ENCODE peak calls at places on chromosomes 1 and 21, in four cellular contexts. One of them, this sample, is unnamed.

GRCh38 chr1:57423135-57424131 is at the start of gene DAB1:
- DNase-seq in iris pigment epithelial cell: peak; percentile 22
- DNase-seq in brain pericyte: no peak
- DNase-seq in stimulated activated CD8-positive, alpha-beta memory T cell treated with anti-CD3 and anti-CD28 coated beads, Interleukin-4, amount 100 ng/mL, for 48 hours: peak; percentile 23
- DNase-seq in this sample: peak; percentile 43

GRCh38 chr1:178629549-178630154 is 95.4 kb upstream of the RALGPS2 start:
- DNase-seq in iris pigment epithelial cell: no peak
- DNase-seq in brain pericyte: no peak
- DNase-seq in stimulated activated CD8-positive, alpha-beta memory T cell treated with anti-CD3 and anti-CD28 coated beads, Interleukin-4, amount 100 ng/mL, for 48 hours: no peak
- DNase-seq in this sample: no peak

GRCh38 chr1:15945011-15945831 is 30.7 kb downstream of the ZBTB17 start:
- DNase-seq in iris pigment epithelial cell: no peak
- DNase-seq in brain pericyte: no peak
- DNase-seq in stimulated activated CD8-positive, alpha-beta memory T cell treated with anti-CD3 and anti-CD28 coated beads, Interleukin-4, amount 100 ng/mL, for 48 hours: peak; percentile 20
- DNase-seq in this sample: no peak

GRCh38 chr1:24641646-24642151 is 1.4 kb upstream of the SRRM1 start:
- DNase-seq in iris pigment epithelial cell: peak; percentile 24
- DNase-seq in brain pericyte: no peak
- DNase-seq in stimulated activated CD8-positive, alpha-beta memory T cell treated with anti-CD3 and anti-CD28 coated beads, Interleukin-4, amount 100 ng/mL, for 48 hours: peak; percentile 65
- DNase-seq in this sample: peak; percentile 77

GRCh38 chr1:22096036-22096435 is 43.5 kb downstream of the CDC42 start:
- DNase-seq in iris pigment epithelial cell: peak; percentile 36
- DNase-seq in brain pericyte: no peak
- DNase-seq in stimulated activated CD8-positive, alpha-beta memory T cell treated with anti-CD3 and anti-CD28 coated beads, Interleukin-4, amount 100 ng/mL, for 48 hours: no peak
- DNase-seq in this sample: no peak

GRCh38 chr1:209655832-209656231 is 3.6 kb upstream of the LAMB3 start:
- DNase-seq in iris pigment epithelial cell: no peak
- DNase-seq in brain pericyte: no peak
- DNase-seq in stimulated activated CD8-positive, alpha-beta memory T cell treated with anti-CD3 and anti-CD28 coated beads, Interleukin-4, amount 100 ng/mL, for 48 hours: no peak
- DNase-seq in this sample: peak; percentile 31

GRCh38 chr1:246355421-246356230 is 151.5 kb downstream of the SMYD3 start:
- DNase-seq in iris pigment epithelial cell: no peak
- DNase-seq in brain pericyte: no peak
- DNase-seq in stimulated activated CD8-positive, alpha-beta memory T cell treated with anti-CD3 and anti-CD28 coated beads, Interleukin-4, amount 100 ng/mL, for 48 hours: no peak
- DNase-seq in this sample: no peak

GRCh38 chr1:201310986-201311355 is 27.7 kb downstream of the PKP1 start:
- DNase-seq in iris pigment epithelial cell: no peak
- DNase-seq in brain pericyte: no peak
- DNase-seq in stimulated activated CD8-positive, alpha-beta memory T cell treated with anti-CD3 and anti-CD28 coated beads, Interleukin-4, amount 100 ng/mL, for 48 hours: no peak
- DNase-seq in this sample: peak; percentile 50

GRCh38 chr1:117093870-117094621 is 27.5 kb downstream of the TRIM45 start:
- DNase-seq in iris pigment epithelial cell: peak; percentile 85
- DNase-seq in brain pericyte: no peak
- DNase-seq in stimulated activated CD8-positive, alpha-beta memory T cell treated with anti-CD3 and anti-CD28 coated beads, Interleukin-4, amount 100 ng/mL, for 48 hours: peak; percentile 35
- DNase-seq in this sample: peak; percentile 78

GRCh38 chr1:231937013-231937754 is 310.6 kb downstream of the DISC1 start:
- DNase-seq in iris pigment epithelial cell: peak; percentile 42
- DNase-seq in brain pericyte: no peak
- DNase-seq in stimulated activated CD8-positive, alpha-beta memory T cell treated with anti-CD3 and anti-CD28 coated beads, Interleukin-4, amount 100 ng/mL, for 48 hours: no peak
- DNase-seq in this sample: no peak

GRCh38 chr1:225774276-225775147 is 3.1 kb upstream of the SRP9 start:
- DNase-seq in iris pigment epithelial cell: no peak
- DNase-seq in brain pericyte: no peak
- DNase-seq in stimulated activated CD8-positive, alpha-beta memory T cell treated with anti-CD3 and anti-CD28 coated beads, Interleukin-4, amount 100 ng/mL, for 48 hours: no peak
- DNase-seq in this sample: no peak

GRCh38 chr1:75172556-75172955 is 38.4 kb downstream of the LHX8 start:
- DNase-seq in iris pigment epithelial cell: no peak
- DNase-seq in brain pericyte: no peak
- DNase-seq in stimulated activated CD8-positive, alpha-beta memory T cell treated with anti-CD3 and anti-CD28 coated beads, Interleukin-4, amount 100 ng/mL, for 48 hours: no peak
- DNase-seq in this sample: peak; percentile 7

GRCh38 chr1:212914789-212915188 is 35.6 kb upstream of the VASH2 start:
- DNase-seq in iris pigment epithelial cell: no peak
- DNase-seq in brain pericyte: no peak
- DNase-seq in stimulated activated CD8-positive, alpha-beta memory T cell treated with anti-CD3 and anti-CD28 coated beads, Interleukin-4, amount 100 ng/mL, for 48 hours: no peak
- DNase-seq in this sample: no peak

GRCh38 chr1:18109058-18109755 is 1.6 kb downstream of the IGSF21 start:
- DNase-seq in iris pigment epithelial cell: no peak
- DNase-seq in brain pericyte: no peak
- DNase-seq in stimulated activated CD8-positive, alpha-beta memory T cell treated with anti-CD3 and anti-CD28 coated beads, Interleukin-4, amount 100 ng/mL, for 48 hours: no peak
- DNase-seq in this sample: peak; percentile 24

GRCh38 chr21:45954271-45954670 is 27.3 kb upstream of the COL6A1 start:
- DNase-seq in iris pigment epithelial cell: peak; percentile 55
- DNase-seq in brain pericyte: no peak
- DNase-seq in stimulated activated CD8-positive, alpha-beta memory T cell treated with anti-CD3 and anti-CD28 coated beads, Interleukin-4, amount 100 ng/mL, for 48 hours: no peak
- DNase-seq in this sample: peak; percentile 88

GRCh38 chr1:24483441-24483840 is 19.2 kb upstream of the RCAN3 start:
- DNase-seq in iris pigment epithelial cell: no peak
- DNase-seq in brain pericyte: no peak
- DNase-seq in stimulated activated CD8-positive, alpha-beta memory T cell treated with anti-CD3 and anti-CD28 coated beads, Interleukin-4, amount 100 ng/mL, for 48 hours: no peak
- DNase-seq in this sample: no peak

GRCh38 chr21:42466700-42467612 is 29.1 kb downstream of the RSPH1 start:
- DNase-seq in iris pigment epithelial cell: peak; percentile 16
- DNase-seq in brain pericyte: no peak
- DNase-seq in stimulated activated CD8-positive, alpha-beta memory T cell treated with anti-CD3 and anti-CD28 coated beads, Interleukin-4, amount 100 ng/mL, for 48 hours: no peak
- DNase-seq in this sample: peak; percentile 53

GRCh38 chr1:232319106-232319505 is 310.8 kb downstream of the SIPA1L2 start:
- DNase-seq in iris pigment epithelial cell: no peak
- DNase-seq in brain pericyte: no peak
- DNase-seq in stimulated activated CD8-positive, alpha-beta memory T cell treated with anti-CD3 and anti-CD28 coated beads, Interleukin-4, amount 100 ng/mL, for 48 hours: no peak
- DNase-seq in this sample: no peak

GRCh38 chr1:53498555-53499142 is 39.5 kb downstream of the DMRTB1 start:
- DNase-seq in iris pigment epithelial cell: peak; percentile 43
- DNase-seq in brain pericyte: no peak
- DNase-seq in stimulated activated CD8-positive, alpha-beta memory T cell treated with anti-CD3 and anti-CD28 coated beads, Interleukin-4, amount 100 ng/mL, for 48 hours: no peak
- DNase-seq in this sample: peak; percentile 82

GRCh38 chr1:104132386-104132973 is 382.8 kb downstream of the AMY1C start:
- DNase-seq in iris pigment epithelial cell: peak; percentile 2
- DNase-seq in brain pericyte: no peak
- DNase-seq in stimulated activated CD8-positive, alpha-beta memory T cell treated with anti-CD3 and anti-CD28 coated beads, Interleukin-4, amount 100 ng/mL, for 48 hours: no peak
- DNase-seq in this sample: peak; percentile 24

GRCh38 chr1:178938959-178939317 is 68.1 kb upstream of the ANGPTL1 start:
- DNase-seq in iris pigment epithelial cell: peak; percentile 34
- DNase-seq in brain pericyte: no peak
- DNase-seq in stimulated activated CD8-positive, alpha-beta memory T cell treated with anti-CD3 and anti-CD28 coated beads, Interleukin-4, amount 100 ng/mL, for 48 hours: no peak
- DNase-seq in this sample: peak; percentile 88

GRCh38 chr1:236124965-236125364 is 17.4 kb upstream of the GPR137B start:
- DNase-seq in iris pigment epithelial cell: no peak
- DNase-seq in brain pericyte: no peak
- DNase-seq in stimulated activated CD8-positive, alpha-beta memory T cell treated with anti-CD3 and anti-CD28 coated beads, Interleukin-4, amount 100 ng/mL, for 48 hours: peak; percentile 40
- DNase-seq in this sample: no peak

GRCh38 chr1:30042438-30043147 is 680.8 kb downstream of the MATN1 start:
- DNase-seq in iris pigment epithelial cell: no peak
- DNase-seq in brain pericyte: no peak
- DNase-seq in stimulated activated CD8-positive, alpha-beta memory T cell treated with anti-CD3 and anti-CD28 coated beads, Interleukin-4, amount 100 ng/mL, for 48 hours: no peak
- DNase-seq in this sample: no peak

GRCh38 chr1:183432548-183432875 is 14.3 kb upstream of the NMNAT2 start:
- DNase-seq in iris pigment epithelial cell: no peak
- DNase-seq in brain pericyte: no peak
- DNase-seq in stimulated activated CD8-positive, alpha-beta memory T cell treated with anti-CD3 and anti-CD28 coated beads, Interleukin-4, amount 100 ng/mL, for 48 hours: no peak
- DNase-seq in this sample: peak; percentile 7

GRCh38 chr21:45887121-45887611 is 94.4 kb upstream of the COL6A1 start:
- DNase-seq in iris pigment epithelial cell: no peak
- DNase-seq in brain pericyte: peak; percentile 66
- DNase-seq in stimulated activated CD8-positive, alpha-beta memory T cell treated with anti-CD3 and anti-CD28 coated beads, Interleukin-4, amount 100 ng/mL, for 48 hours: no peak
- DNase-seq in this sample: peak; percentile 69

GRCh38 chr1:243851765-243852164 is 1.7 kb upstream of the AKT3 start:
- DNase-seq in iris pigment epithelial cell: no peak
- DNase-seq in brain pericyte: no peak
- DNase-seq in stimulated activated CD8-positive, alpha-beta memory T cell treated with anti-CD3 and anti-CD28 coated beads, Interleukin-4, amount 100 ng/mL, for 48 hours: no peak
- DNase-seq in this sample: no peak

GRCh38 chr1:185912504-185912903 is 178.3 kb downstream of the HMCN1 start:
- DNase-seq in iris pigment epithelial cell: no peak
- DNase-seq in brain pericyte: no peak
- DNase-seq in stimulated activated CD8-positive, alpha-beta memory T cell treated with anti-CD3 and anti-CD28 coated beads, Interleukin-4, amount 100 ng/mL, for 48 hours: no peak
- DNase-seq in this sample: no peak

GRCh38 chr1:19309123-19309813 is 2.7 kb downstream of the AKR7A2 start:
- DNase-seq in iris pigment epithelial cell: peak; percentile 80
- DNase-seq in brain pericyte: no peak
- DNase-seq in stimulated activated CD8-positive, alpha-beta memory T cell treated with anti-CD3 and anti-CD28 coated beads, Interleukin-4, amount 100 ng/mL, for 48 hours: no peak
- DNase-seq in this sample: peak; percentile 94

GRCh38 chr1:12422488-12422887 is 192.7 kb downstream of the VPS13D start:
- DNase-seq in iris pigment epithelial cell: no peak
- DNase-seq in brain pericyte: no peak
- DNase-seq in stimulated activated CD8-positive, alpha-beta memory T cell treated with anti-CD3 and anti-CD28 coated beads, Interleukin-4, amount 100 ng/mL, for 48 hours: no peak
- DNase-seq in this sample: no peak

GRCh38 chr1:7527733-7528045 is 243.4 kb upstream of the VAMP3 start:
- DNase-seq in iris pigment epithelial cell: no peak
- DNase-seq in brain pericyte: no peak
- DNase-seq in stimulated activated CD8-positive, alpha-beta memory T cell treated with anti-CD3 and anti-CD28 coated beads, Interleukin-4, amount 100 ng/mL, for 48 hours: no peak
- DNase-seq in this sample: no peak

GRCh38 chr21:37520801-37521200 is 154.2 kb downstream of the DYRK1A start:
- DNase-seq in iris pigment epithelial cell: no peak
- DNase-seq in brain pericyte: no peak
- DNase-seq in stimulated activated CD8-positive, alpha-beta memory T cell treated with anti-CD3 and anti-CD28 coated beads, Interleukin-4, amount 100 ng/mL, for 48 hours: no peak
- DNase-seq in this sample: no peak

GRCh38 chr21:45532826-45533730 is 9.2 kb downstream of the SLC19A1 start:
- DNase-seq in iris pigment epithelial cell: no peak
- DNase-seq in brain pericyte: no peak
- DNase-seq in stimulated activated CD8-positive, alpha-beta memory T cell treated with anti-CD3 and anti-CD28 coated beads, Interleukin-4, amount 100 ng/mL, for 48 hours: no peak
- DNase-seq in this sample: no peak

GRCh38 chr1:205032512-205032911 is 10.5 kb upstream of the CNTN2 start:
- DNase-seq in iris pigment epithelial cell: no peak
- DNase-seq in brain pericyte: no peak
- DNase-seq in stimulated activated CD8-positive, alpha-beta memory T cell treated with anti-CD3 and anti-CD28 coated beads, Interleukin-4, amount 100 ng/mL, for 48 hours: no peak
- DNase-seq in this sample: no peak

GRCh38 chr1:66761273-66761672 is 9.0 kb downstream of the DYNLT5 start:
- DNase-seq in iris pigment epithelial cell: peak; percentile 61
- DNase-seq in brain pericyte: no peak
- DNase-seq in stimulated activated CD8-positive, alpha-beta memory T cell treated with anti-CD3 and anti-CD28 coated beads, Interleukin-4, amount 100 ng/mL, for 48 hours: no peak
- DNase-seq in this sample: peak; percentile 57

This sample was measured in GM23248.